ENCODE peak calls at places on chromosomes 5 and 9, in eight cellular contexts. One of them, this sample, is unnamed.

GRCh38 chr5:170297589-170298462 is at the start of gene LCP2:
- DNase-seq in body of pancreas: no peak
- DNase-seq in CD4-positive, CD25-positive, alpha-beta regulatory T cell: no peak
- DNase-seq in dorsolateral prefrontal cortex: no peak
- DNase-seq in mammary epithelial cell: peak; percentile 7
- DNase-seq in keratinocyte: no peak
- DNase-seq in tibial artery: no peak
- DNase-seq in cardiac muscle cell: no peak
- DNase-seq in this sample: no peak

GRCh38 chr9:15205632-15206243 is 101.3 kb downstream of the TTC39B start:
- DNase-seq in body of pancreas: no peak
- DNase-seq in CD4-positive, CD25-positive, alpha-beta regulatory T cell: no peak
- DNase-seq in dorsolateral prefrontal cortex: no peak
- DNase-seq in mammary epithelial cell: no peak
- DNase-seq in keratinocyte: no peak
- DNase-seq in tibial artery: no peak
- DNase-seq in cardiac muscle cell: no peak
- DNase-seq in this sample: no peak

GRCh38 chr5:75059887-75060286 is 7.5 kb upstream of the GCNT4 start:
- DNase-seq in body of pancreas: no peak
- DNase-seq in CD4-positive, CD25-positive, alpha-beta regulatory T cell: peak; percentile 44
- DNase-seq in dorsolateral prefrontal cortex: no peak
- DNase-seq in mammary epithelial cell: no peak
- DNase-seq in keratinocyte: no peak
- DNase-seq in tibial artery: no peak
- DNase-seq in cardiac muscle cell: no peak
- DNase-seq in this sample: no peak

GRCh38 chr5:5497132-5497748 is 74.8 kb downstream of the ICE1 start:
- DNase-seq in body of pancreas: no peak
- DNase-seq in CD4-positive, CD25-positive, alpha-beta regulatory T cell: no peak
- DNase-seq in dorsolateral prefrontal cortex: peak; percentile 63
- DNase-seq in mammary epithelial cell: peak; percentile 20
- DNase-seq in keratinocyte: no peak
- DNase-seq in tibial artery: peak; percentile 72
- DNase-seq in cardiac muscle cell: peak; percentile 79
- DNase-seq in this sample: peak; percentile 54

GRCh38 chr5:158393457-158393856 is 534.5 kb upstream of the CLINT1 start:
- DNase-seq in body of pancreas: no peak
- DNase-seq in CD4-positive, CD25-positive, alpha-beta regulatory T cell: no peak
- DNase-seq in dorsolateral prefrontal cortex: no peak
- DNase-seq in mammary epithelial cell: no peak
- DNase-seq in keratinocyte: no peak
- DNase-seq in tibial artery: no peak
- DNase-seq in cardiac muscle cell: no peak
- DNase-seq in this sample: no peak

GRCh38 chr5:156314416-156314815 is 12.5 kb upstream of the SGCD start:
- DNase-seq in body of pancreas: no peak
- DNase-seq in CD4-positive, CD25-positive, alpha-beta regulatory T cell: no peak
- DNase-seq in dorsolateral prefrontal cortex: no peak
- DNase-seq in mammary epithelial cell: no peak
- DNase-seq in keratinocyte: no peak
- DNase-seq in tibial artery: no peak
- DNase-seq in cardiac muscle cell: no peak
- DNase-seq in this sample: no peak

GRCh38 chr5:156819537-156819936 is 30.6 kb upstream of the PPP1R2B start:
- DNase-seq in body of pancreas: no peak
- DNase-seq in CD4-positive, CD25-positive, alpha-beta regulatory T cell: no peak
- DNase-seq in dorsolateral prefrontal cortex: no peak
- DNase-seq in mammary epithelial cell: no peak
- DNase-seq in keratinocyte: no peak
- DNase-seq in tibial artery: no peak
- DNase-seq in cardiac muscle cell: no peak
- DNase-seq in this sample: no peak

GRCh38 chr9:75616052-75616451 is 274.4 kb upstream of the PCSK5 start:
- DNase-seq in body of pancreas: no peak
- DNase-seq in CD4-positive, CD25-positive, alpha-beta regulatory T cell: no peak
- DNase-seq in dorsolateral prefrontal cortex: no peak
- DNase-seq in mammary epithelial cell: no peak
- DNase-seq in keratinocyte: no peak
- DNase-seq in tibial artery: no peak
- DNase-seq in cardiac muscle cell: no peak
- DNase-seq in this sample: no peak

GRCh38 chr5:53944981-53945380 is 365.4 kb downstream of the ARL15 start:
- DNase-seq in body of pancreas: no peak
- DNase-seq in CD4-positive, CD25-positive, alpha-beta regulatory T cell: no peak
- DNase-seq in dorsolateral prefrontal cortex: no peak
- DNase-seq in mammary epithelial cell: no peak
- DNase-seq in keratinocyte: no peak
- DNase-seq in tibial artery: no peak
- DNase-seq in cardiac muscle cell: no peak
- DNase-seq in this sample: no peak

GRCh38 chr5:124858612-124859011 is 112.2 kb upstream of the ZNF608 start:
- DNase-seq in body of pancreas: no peak
- DNase-seq in CD4-positive, CD25-positive, alpha-beta regulatory T cell: no peak
- DNase-seq in dorsolateral prefrontal cortex: no peak
- DNase-seq in mammary epithelial cell: no peak
- DNase-seq in keratinocyte: no peak
- DNase-seq in tibial artery: no peak
- DNase-seq in cardiac muscle cell: no peak
- DNase-seq in this sample: no peak

GRCh38 chr5:133441166-133441815 is 171.1 kb downstream of the FSTL4 start:
- DNase-seq in body of pancreas: no peak
- DNase-seq in CD4-positive, CD25-positive, alpha-beta regulatory T cell: no peak
- DNase-seq in dorsolateral prefrontal cortex: no peak
- DNase-seq in mammary epithelial cell: no peak
- DNase-seq in keratinocyte: no peak
- DNase-seq in tibial artery: no peak
- DNase-seq in cardiac muscle cell: no peak
- DNase-seq in this sample: no peak

GRCh38 chr9:125600194-125600593 is 106.8 kb downstream of the MAPKAP1 start:
- DNase-seq in body of pancreas: peak; percentile 33
- DNase-seq in CD4-positive, CD25-positive, alpha-beta regulatory T cell: no peak
- DNase-seq in dorsolateral prefrontal cortex: no peak
- DNase-seq in mammary epithelial cell: no peak
- DNase-seq in keratinocyte: no peak
- DNase-seq in tibial artery: no peak
- DNase-seq in cardiac muscle cell: no peak
- DNase-seq in this sample: no peak

GRCh38 chr5:139295692-139296091 is 2.2 kb downstream of the MATR3 start:
- DNase-seq in body of pancreas: no peak
- DNase-seq in CD4-positive, CD25-positive, alpha-beta regulatory T cell: no peak
- DNase-seq in dorsolateral prefrontal cortex: no peak
- DNase-seq in mammary epithelial cell: no peak
- DNase-seq in keratinocyte: no peak
- DNase-seq in tibial artery: no peak
- DNase-seq in cardiac muscle cell: no peak
- DNase-seq in this sample: no peak

GRCh38 chr5:80245986-80246781 is 9.7 kb downstream of the SERINC5 start:
- DNase-seq in body of pancreas: no peak
- DNase-seq in CD4-positive, CD25-positive, alpha-beta regulatory T cell: no peak
- DNase-seq in dorsolateral prefrontal cortex: no peak
- DNase-seq in mammary epithelial cell: peak; percentile 42
- DNase-seq in keratinocyte: no peak
- DNase-seq in tibial artery: no peak
- DNase-seq in cardiac muscle cell: no peak
- DNase-seq in this sample: no peak

GRCh38 chr9:135076143-135076875 is 11.2 kb upstream of the OLFM1 start:
- DNase-seq in body of pancreas: no peak
- DNase-seq in CD4-positive, CD25-positive, alpha-beta regulatory T cell: no peak
- DNase-seq in dorsolateral prefrontal cortex: peak; percentile 21
- DNase-seq in mammary epithelial cell: no peak
- DNase-seq in keratinocyte: no peak
- DNase-seq in tibial artery: peak; percentile 51
- DNase-seq in cardiac muscle cell: no peak
- DNase-seq in this sample: no peak

GRCh38 chr9:92954078-92954861 is 6.9 kb downstream of the FGD3 start:
- DNase-seq in body of pancreas: no peak
- DNase-seq in CD4-positive, CD25-positive, alpha-beta regulatory T cell: peak; percentile 71
- DNase-seq in dorsolateral prefrontal cortex: no peak
- DNase-seq in mammary epithelial cell: peak; percentile 89
- DNase-seq in keratinocyte: peak; percentile 59
- DNase-seq in tibial artery: no peak
- DNase-seq in cardiac muscle cell: no peak
- DNase-seq in this sample: no peak

GRCh38 chr5:38257236-38258036 is 923 bp upstream of the EGFLAM start:
- DNase-seq in body of pancreas: no peak
- DNase-seq in CD4-positive, CD25-positive, alpha-beta regulatory T cell: no peak
- DNase-seq in dorsolateral prefrontal cortex: no peak
- DNase-seq in mammary epithelial cell: no peak
- DNase-seq in keratinocyte: no peak
- DNase-seq in tibial artery: no peak
- DNase-seq in cardiac muscle cell: peak; percentile 11
- DNase-seq in this sample: no peak

DNA sequence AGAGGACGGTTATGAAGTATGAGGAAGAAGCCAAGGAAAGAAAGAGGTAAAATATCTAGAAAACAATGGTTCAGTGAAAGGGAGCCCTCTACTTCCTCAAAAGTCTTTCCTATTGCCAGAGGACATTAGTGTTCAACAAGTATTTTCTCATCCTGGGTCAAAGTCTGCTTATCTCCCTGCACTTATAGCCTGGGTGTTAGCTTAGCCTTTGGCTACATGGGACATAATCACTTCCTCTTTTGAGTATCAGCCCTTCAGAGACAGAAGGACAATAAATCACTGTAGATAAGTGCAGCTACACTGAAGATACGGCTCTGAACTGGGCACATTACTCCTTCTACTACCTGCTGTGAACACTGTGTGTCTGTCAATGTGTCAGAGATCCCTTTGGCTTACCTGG is 30.2 kb upstream of the RECK start:
- DNase-seq in body of pancreas: no peak
- DNase-seq in CD4-positive, CD25-positive, alpha-beta regulatory T cell: no peak
- DNase-seq in dorsolateral prefrontal cortex: no peak
- DNase-seq in mammary epithelial cell: no peak
- DNase-seq in keratinocyte: no peak
- DNase-seq in tibial artery: no peak
- DNase-seq in cardiac muscle cell: no peak
- DNase-seq in this sample: no peak
- H3K27ac ChIP-seq in body of pancreas: no peak overlapping the region
- H3K27ac ChIP-seq in CD4-positive, CD25-positive, alpha-beta regulatory T cell: no peak overlapping the region
- H3K27ac ChIP-seq in dorsolateral prefrontal cortex: no peak overlapping the region
- H3K27ac ChIP-seq in mammary epithelial cell: no peak overlapping the region
- H3K27ac ChIP-seq in keratinocyte: no peak overlapping the region
- H3K27ac ChIP-seq in tibial artery: no peak overlapping the region
- H3K27ac ChIP-seq in cardiac muscle cell: no peak overlapping the region
- H3K27ac ChIP-seq in this sample: no peak overlapping the region

GRCh38 chr9:115204827-115205506 is 87.0 kb upstream of the TNC start:
- DNase-seq in body of pancreas: no peak
- DNase-seq in CD4-positive, CD25-positive, alpha-beta regulatory T cell: no peak
- DNase-seq in dorsolateral prefrontal cortex: no peak
- DNase-seq in mammary epithelial cell: peak; percentile 92
- DNase-seq in keratinocyte: no peak
- DNase-seq in tibial artery: no peak
- DNase-seq in cardiac muscle cell: no peak
- DNase-seq in this sample: no peak

GRCh38 chr9:115209601-115210306 is 91.8 kb upstream of the TNC start:
- DNase-seq in body of pancreas: no peak
- DNase-seq in CD4-positive, CD25-positive, alpha-beta regulatory T cell: no peak
- DNase-seq in dorsolateral prefrontal cortex: no peak
- DNase-seq in mammary epithelial cell: peak; percentile 91
- DNase-seq in keratinocyte: peak; percentile 58
- DNase-seq in tibial artery: no peak
- DNase-seq in cardiac muscle cell: no peak
- DNase-seq in this sample: no peak

GRCh38 chr9:115208503-115208902 is 90.5 kb upstream of the TNC start:
- DNase-seq in body of pancreas: no peak
- DNase-seq in CD4-positive, CD25-positive, alpha-beta regulatory T cell: no peak
- DNase-seq in dorsolateral prefrontal cortex: no peak
- DNase-seq in mammary epithelial cell: peak; percentile 67
- DNase-seq in keratinocyte: no peak
- DNase-seq in tibial artery: no peak
- DNase-seq in cardiac muscle cell: no peak
- DNase-seq in this sample: no peak

GRCh38 chr9:115210699-115211098 is 92.7 kb upstream of the TNC start:
- DNase-seq in body of pancreas: no peak
- DNase-seq in CD4-positive, CD25-positive, alpha-beta regulatory T cell: no peak
- DNase-seq in dorsolateral prefrontal cortex: no peak
- DNase-seq in mammary epithelial cell: no peak
- DNase-seq in keratinocyte: no peak
- DNase-seq in tibial artery: no peak
- DNase-seq in cardiac muscle cell: no peak
- DNase-seq in this sample: no peak

DNA sequence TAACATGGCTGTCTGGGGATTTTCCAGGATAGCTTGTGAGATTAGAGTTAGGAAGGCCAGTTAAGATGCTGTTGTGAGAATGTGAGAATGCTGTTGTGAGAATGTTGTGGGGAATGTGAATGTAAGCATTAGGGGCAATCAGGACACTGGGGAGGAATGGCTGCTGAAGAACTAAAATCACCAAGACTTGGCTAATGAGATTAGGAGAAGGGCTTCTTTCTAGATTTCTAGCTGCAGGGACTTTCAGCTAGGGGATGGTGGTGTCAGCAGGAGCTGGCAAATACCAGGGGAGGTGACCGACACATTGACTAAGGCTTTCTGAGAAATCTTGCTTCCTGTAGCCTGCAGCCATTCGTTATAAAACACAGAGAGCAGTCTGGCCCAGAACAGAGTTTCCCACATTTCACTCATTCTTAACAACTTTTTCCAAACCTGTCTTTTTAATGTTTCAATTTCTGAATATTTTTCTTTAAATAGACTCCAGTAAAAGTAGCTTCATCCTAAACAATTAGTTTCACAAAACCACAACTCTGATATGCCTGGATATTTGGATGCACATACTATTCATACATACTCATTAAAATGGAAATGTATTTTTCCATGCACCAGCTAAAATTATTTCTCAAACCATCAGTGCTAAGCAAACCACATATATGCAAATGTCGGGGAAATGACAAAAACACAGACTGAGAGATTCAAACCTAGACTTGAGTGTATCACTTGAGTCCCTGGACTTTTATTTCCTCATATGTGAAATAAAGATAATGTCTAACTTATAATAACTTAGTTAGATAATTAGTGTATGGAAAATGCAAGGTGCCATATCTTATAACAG is 89.3 kb upstream of the TNC start:
- DNase-seq in body of pancreas: no peak
- DNase-seq in CD4-positive, CD25-positive, alpha-beta regulatory T cell: no peak
- DNase-seq in dorsolateral prefrontal cortex: no peak
- DNase-seq in mammary epithelial cell: peak; percentile 59
- DNase-seq in keratinocyte: no peak
- DNase-seq in tibial artery: no peak
- DNase-seq in cardiac muscle cell: no peak
- DNase-seq in this sample: no peak
- H3K27ac ChIP-seq in body of pancreas: no peak overlapping the region
- H3K27ac ChIP-seq in CD4-positive, CD25-positive, alpha-beta regulatory T cell: no peak overlapping the region
- H3K27ac ChIP-seq in dorsolateral prefrontal cortex: no peak overlapping the region
- H3K27ac ChIP-seq in mammary epithelial cell: no peak overlapping the region
- H3K27ac ChIP-seq in keratinocyte: peak overlapping the region; percentile 48
- H3K27ac ChIP-seq in tibial artery: no peak overlapping the region
- H3K27ac ChIP-seq in cardiac muscle cell: no peak overlapping the region
- H3K27ac ChIP-seq in this sample: no peak overlapping the region

GRCh38 chr9:122382901-122383850 is 12.4 kb downstream of the PTGS1 start:
- DNase-seq in body of pancreas: no peak
- DNase-seq in CD4-positive, CD25-positive, alpha-beta regulatory T cell: no peak
- DNase-seq in dorsolateral prefrontal cortex: no peak
- DNase-seq in mammary epithelial cell: no peak
- DNase-seq in keratinocyte: peak; percentile 46
- DNase-seq in tibial artery: no peak
- DNase-seq in cardiac muscle cell: no peak
- DNase-seq in this sample: no peak
- H3K27ac ChIP-seq in body of pancreas: no peak overlapping the region
- H3K27ac ChIP-seq in CD4-positive, CD25-positive, alpha-beta regulatory T cell: no peak overlapping the region
- H3K27ac ChIP-seq in dorsolateral prefrontal cortex: no peak overlapping the region
- H3K27ac ChIP-seq in mammary epithelial cell: peak overlapping the region; percentile 54
- H3K27ac ChIP-seq in keratinocyte: peak overlapping the region; percentile 41
- H3K27ac ChIP-seq in tibial artery: no peak overlapping the region
- H3K27ac ChIP-seq in cardiac muscle cell: no peak overlapping the region
- H3K27ac ChIP-seq in this sample: no peak overlapping the region

GRCh38 chr5:179805529-179806249 is 977 bp downstream of the MGAT4B start:
- DNase-seq in body of pancreas: peak; percentile 50
- DNase-seq in CD4-positive, CD25-positive, alpha-beta regulatory T cell: no peak
- DNase-seq in dorsolateral prefrontal cortex: no peak
- DNase-seq in mammary epithelial cell: peak; percentile 46
- DNase-seq in keratinocyte: no peak
- DNase-seq in tibial artery: peak; percentile 75
- DNase-seq in cardiac muscle cell: peak; percentile 61
- DNase-seq in this sample: peak; percentile 29
- H3K27ac ChIP-seq in body of pancreas: peak overlapping the region; percentile 94
- H3K27ac ChIP-seq in CD4-positive, CD25-positive, alpha-beta regulatory T cell: peak overlapping the region; percentile 72
- H3K27ac ChIP-seq in dorsolateral prefrontal cortex: peak overlapping the region; percentile 98
- H3K27ac ChIP-seq in mammary epithelial cell: peak overlapping the region; percentile 27
- H3K27ac ChIP-seq in keratinocyte: peak overlapping the region; percentile 52
- H3K27ac ChIP-seq in tibial artery: peak overlapping the region; percentile 94
- H3K27ac ChIP-seq in cardiac muscle cell: peak overlapping the region; percentile 86
- H3K27ac ChIP-seq in this sample: peak overlapping the region; percentile 94